ENCODE peak calls at places on chromosomes 5 and 9, in five cellular contexts. One of them, this sample, is unnamed.

GRCh38 chr9:967851-968641 is 8.4 kb upstream of the DMRT3 start:
- DNase-seq in heart left ventricle: no peak
- DNase-seq in upper lobe of right lung: no peak
- DNase-seq in coronary artery: no peak
- DNase-seq in mucosa of descending colon: no peak
- DNase-seq in this sample: no peak

GRCh38 chr9:131727184-131727785 is 12.6 kb downstream of the RAPGEF1 start:
- DNase-seq in heart left ventricle: no peak
- DNase-seq in upper lobe of right lung: no peak
- DNase-seq in coronary artery: no peak
- DNase-seq in mucosa of descending colon: no peak
- DNase-seq in this sample: no peak

GRCh38 chr5:41787257-41787656 is 83.0 kb downstream of the OXCT1 start:
- DNase-seq in heart left ventricle: no peak
- DNase-seq in upper lobe of right lung: no peak
- DNase-seq in coronary artery: no peak
- DNase-seq in mucosa of descending colon: no peak
- DNase-seq in this sample: no peak

GRCh38 chr5:172149073-172149472 is 39.0 kb downstream of the STK10 start:
- DNase-seq in heart left ventricle: no peak
- DNase-seq in upper lobe of right lung: no peak
- DNase-seq in coronary artery: no peak
- DNase-seq in mucosa of descending colon: no peak
- DNase-seq in this sample: no peak

GRCh38 chr9:112034216-112034611 is 137.6 kb downstream of the UGCG start:
- DNase-seq in heart left ventricle: no peak
- DNase-seq in upper lobe of right lung: no peak
- DNase-seq in coronary artery: no peak
- DNase-seq in mucosa of descending colon: no peak
- DNase-seq in this sample: no peak

GRCh38 chr9:112348257-112348992 is 15.0 kb upstream of the PTBP3 start:
- DNase-seq in heart left ventricle: peak
- DNase-seq in upper lobe of right lung: peak
- DNase-seq in coronary artery: peak
- DNase-seq in mucosa of descending colon: peak
- DNase-seq in this sample: no peak

GRCh38 chr5:148107608-148108007 is 43.8 kb downstream of the SPINK5 start:
- DNase-seq in heart left ventricle: no peak
- DNase-seq in upper lobe of right lung: no peak
- DNase-seq in coronary artery: no peak
- DNase-seq in mucosa of descending colon: no peak
- DNase-seq in this sample: no peak

GRCh38 chr5:179716286-179716685 is 16.3 kb upstream of the MAML1 start:
- DNase-seq in heart left ventricle: no peak
- DNase-seq in upper lobe of right lung: no peak
- DNase-seq in coronary artery: no peak
- DNase-seq in mucosa of descending colon: no peak
- DNase-seq in this sample: no peak

GRCh38 chr5:115599924-115600323 is 2.4 kb downstream of the TICAM2 start:
- DNase-seq in heart left ventricle: no peak
- DNase-seq in upper lobe of right lung: no peak
- DNase-seq in coronary artery: no peak
- DNase-seq in mucosa of descending colon: no peak
- DNase-seq in this sample: no peak

GRCh38 chr5:73540192-73540591 is 25.2 kb downstream of the ANKRA2 start:
- DNase-seq in heart left ventricle: no peak
- DNase-seq in upper lobe of right lung: no peak
- DNase-seq in coronary artery: no peak
- DNase-seq in mucosa of descending colon: no peak
- DNase-seq in this sample: no peak

GRCh38 chr5:93164690-93165089 is 416.3 kb downstream of the NR2F1-AS1 start:
- DNase-seq in heart left ventricle: no peak
- DNase-seq in upper lobe of right lung: no peak
- DNase-seq in coronary artery: no peak
- DNase-seq in mucosa of descending colon: no peak
- DNase-seq in this sample: peak

GRCh38 chr5:91383027-91383955 is at the start of gene ARRDC3:
- DNase-seq in heart left ventricle: peak
- DNase-seq in upper lobe of right lung: peak
- DNase-seq in coronary artery: peak
- DNase-seq in mucosa of descending colon: peak
- DNase-seq in this sample: peak

GRCh38 chr5:160479926-160480325 is 58.3 kb downstream of the PTTG1 start:
- DNase-seq in heart left ventricle: no peak
- DNase-seq in upper lobe of right lung: no peak
- DNase-seq in coronary artery: no peak
- DNase-seq in mucosa of descending colon: no peak
- DNase-seq in this sample: peak

GRCh38 chr9:132087438-132088030 is 7.9 kb upstream of the MED27 start:
- DNase-seq in heart left ventricle: no peak
- DNase-seq in upper lobe of right lung: no peak
- DNase-seq in coronary artery: no peak
- DNase-seq in mucosa of descending colon: no peak
- DNase-seq in this sample: no peak

GRCh38 chr5:136639616-136640015 is 274.3 kb upstream of the TRPC7 start:
- DNase-seq in heart left ventricle: no peak
- DNase-seq in upper lobe of right lung: no peak
- DNase-seq in coronary artery: no peak
- DNase-seq in mucosa of descending colon: no peak
- DNase-seq in this sample: no peak

GRCh38 chr9:76451234-76451633 is 7.7 kb upstream of the GCNT1 start:
- DNase-seq in heart left ventricle: peak
- DNase-seq in upper lobe of right lung: no peak
- DNase-seq in coronary artery: no peak
- DNase-seq in mucosa of descending colon: no peak
- DNase-seq in this sample: no peak

GRCh38 chr5:133246053-133246370 is 194.2 kb downstream of the HSPA4 start:
- DNase-seq in heart left ventricle: no peak
- DNase-seq in upper lobe of right lung: no peak
- DNase-seq in coronary artery: no peak
- DNase-seq in mucosa of descending colon: no peak
- DNase-seq in this sample: no peak

DNA sequence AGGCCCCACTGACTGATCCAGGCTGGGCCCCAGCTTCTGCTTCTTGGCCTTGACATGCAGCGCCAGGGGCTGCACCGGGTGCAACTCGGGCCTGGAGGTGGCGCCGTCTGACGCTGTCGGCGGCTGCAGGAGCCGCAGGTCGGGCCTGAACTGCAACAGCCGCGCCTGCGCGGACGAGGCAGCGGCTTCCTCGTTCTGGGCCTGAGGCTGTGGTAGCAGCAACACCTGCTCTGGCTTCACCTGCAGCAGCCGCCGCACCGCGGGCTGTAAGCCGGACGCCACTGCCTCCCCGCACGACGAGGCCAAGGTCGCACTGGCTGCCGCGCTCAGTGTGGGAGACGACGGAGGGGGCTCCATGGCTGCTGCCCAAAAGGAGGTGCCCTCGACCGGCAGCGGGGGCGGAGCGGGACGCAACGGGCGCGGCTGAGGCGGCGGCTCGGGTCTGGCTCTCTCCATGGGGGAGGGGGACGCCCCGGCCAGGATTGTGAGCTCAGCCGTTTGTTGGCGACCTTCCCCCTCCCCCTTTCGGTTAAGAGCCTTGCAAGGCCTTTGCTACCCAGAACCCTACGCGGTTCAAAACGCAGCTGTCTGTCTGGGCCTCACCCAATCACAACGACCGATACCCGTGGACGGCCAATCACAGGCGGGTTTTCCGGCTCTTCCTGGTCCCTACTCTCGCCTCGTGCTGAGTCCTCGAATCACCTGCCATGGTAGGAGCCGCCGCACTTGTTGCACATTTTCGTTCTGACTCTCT is 438 bp downstream of the SOX30 start:
- DNase-seq in heart left ventricle: peak
- DNase-seq in upper lobe of right lung: peak
- DNase-seq in coronary artery: no peak
- DNase-seq in mucosa of descending colon: peak
- DNase-seq in this sample: no peak
- TF ChIP-seq CTCF in heart left ventricle: peak
- TF ChIP-seq CTCF in upper lobe of right lung: peak
- TF ChIP-seq CTCF in coronary artery: no peak
- TF ChIP-seq CTCF in mucosa of descending colon: peak
- TF ChIP-seq CTCF in this sample: peak

GRCh38 chr9:99104459-99105151 is at the start of gene TGFBR1:
- DNase-seq in heart left ventricle: peak
- DNase-seq in upper lobe of right lung: peak
- DNase-seq in coronary artery: peak
- DNase-seq in mucosa of descending colon: peak
- DNase-seq in this sample: peak
- TF ChIP-seq CTCF in heart left ventricle: no peak
- TF ChIP-seq CTCF in upper lobe of right lung: no peak
- TF ChIP-seq CTCF in coronary artery: no peak
- TF ChIP-seq CTCF in mucosa of descending colon: no peak
- TF ChIP-seq CTCF in this sample: no peak

GRCh38 chr5:163695817-163696216 is 190.4 kb downstream of the MAT2B start:
- DNase-seq in heart left ventricle: no peak
- DNase-seq in upper lobe of right lung: no peak
- DNase-seq in coronary artery: no peak
- DNase-seq in mucosa of descending colon: no peak
- DNase-seq in this sample: no peak

GRCh38 chr5:163696270-163696887 is 191.0 kb downstream of the MAT2B start:
- DNase-seq in heart left ventricle: no peak
- DNase-seq in upper lobe of right lung: no peak
- DNase-seq in coronary artery: no peak
- DNase-seq in mucosa of descending colon: no peak
- DNase-seq in this sample: peak
- TF ChIP-seq CTCF in heart left ventricle: peak
- TF ChIP-seq CTCF in upper lobe of right lung: peak
- TF ChIP-seq CTCF in coronary artery: no peak
- TF ChIP-seq CTCF in mucosa of descending colon: peak
- TF ChIP-seq CTCF in this sample: peak

DNA sequence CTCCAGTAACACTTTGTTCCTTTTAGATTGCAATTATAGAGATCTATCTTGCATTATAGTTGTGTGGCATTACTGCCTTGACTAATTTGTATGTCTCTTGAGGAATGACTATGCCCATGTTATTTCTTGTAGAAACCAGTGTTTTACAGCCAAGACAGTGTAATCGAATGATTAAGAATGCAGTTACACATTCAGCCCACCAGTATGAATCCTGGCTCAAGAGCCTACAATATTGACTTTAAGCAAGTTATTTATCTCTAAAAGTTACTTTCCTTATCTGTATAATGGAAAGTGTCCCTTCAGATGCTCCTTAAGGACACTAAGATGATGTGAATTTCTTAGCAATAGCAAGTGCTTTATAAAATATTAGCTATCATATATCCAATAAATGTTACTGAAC is 9.7 kb upstream of the SNX24 start:
- DNase-seq in heart left ventricle: no peak
- DNase-seq in upper lobe of right lung: no peak
- DNase-seq in coronary artery: no peak
- DNase-seq in mucosa of descending colon: no peak
- DNase-seq in this sample: no peak
- TF ChIP-seq CTCF in heart left ventricle: no peak
- TF ChIP-seq CTCF in upper lobe of right lung: no peak
- TF ChIP-seq CTCF in coronary artery: no peak
- TF ChIP-seq CTCF in mucosa of descending colon: no peak
- TF ChIP-seq CTCF in this sample: no peak

GRCh38 chr5:107364443-107365096 is 306.2 kb downstream of the EFNA5 start:
- DNase-seq in heart left ventricle: no peak
- DNase-seq in upper lobe of right lung: no peak
- DNase-seq in coronary artery: no peak
- DNase-seq in mucosa of descending colon: no peak
- DNase-seq in this sample: no peak

GRCh38 chr5:107359033-107359915 is 311.5 kb downstream of the EFNA5 start:
- DNase-seq in heart left ventricle: no peak
- DNase-seq in upper lobe of right lung: no peak
- DNase-seq in coronary artery: no peak
- DNase-seq in mucosa of descending colon: no peak
- DNase-seq in this sample: peak

GRCh38 chr5:107365355-107366109 is 305.2 kb downstream of the EFNA5 start:
- DNase-seq in heart left ventricle: no peak
- DNase-seq in upper lobe of right lung: no peak
- DNase-seq in coronary artery: no peak
- DNase-seq in mucosa of descending colon: no peak
- DNase-seq in this sample: no peak

GRCh38 chr5:107361945-107362344 is 308.8 kb downstream of the EFNA5 start:
- DNase-seq in heart left ventricle: no peak
- DNase-seq in upper lobe of right lung: no peak
- DNase-seq in coronary artery: no peak
- DNase-seq in mucosa of descending colon: no peak
- DNase-seq in this sample: peak

GRCh38 chr5:107359916-107360234 is 310.9 kb downstream of the EFNA5 start:
- DNase-seq in heart left ventricle: no peak
- DNase-seq in upper lobe of right lung: no peak
- DNase-seq in coronary artery: no peak
- DNase-seq in mucosa of descending colon: no peak
- DNase-seq in this sample: no peak
- TF ChIP-seq CTCF in heart left ventricle: no peak
- TF ChIP-seq CTCF in upper lobe of right lung: no peak
- TF ChIP-seq CTCF in coronary artery: no peak
- TF ChIP-seq CTCF in mucosa of descending colon: no peak
- TF ChIP-seq CTCF in this sample: no peak

GRCh38 chr5:96112123-96112670 is 150.5 kb upstream of the ELL2 start:
- DNase-seq in heart left ventricle: no peak
- DNase-seq in upper lobe of right lung: no peak
- DNase-seq in coronary artery: no peak
- DNase-seq in mucosa of descending colon: no peak
- DNase-seq in this sample: no peak
- TF ChIP-seq CTCF in heart left ventricle: no peak
- TF ChIP-seq CTCF in upper lobe of right lung: no peak
- TF ChIP-seq CTCF in coronary artery: no peak
- TF ChIP-seq CTCF in mucosa of descending colon: no peak
- TF ChIP-seq CTCF in this sample: no peak

DNA sequence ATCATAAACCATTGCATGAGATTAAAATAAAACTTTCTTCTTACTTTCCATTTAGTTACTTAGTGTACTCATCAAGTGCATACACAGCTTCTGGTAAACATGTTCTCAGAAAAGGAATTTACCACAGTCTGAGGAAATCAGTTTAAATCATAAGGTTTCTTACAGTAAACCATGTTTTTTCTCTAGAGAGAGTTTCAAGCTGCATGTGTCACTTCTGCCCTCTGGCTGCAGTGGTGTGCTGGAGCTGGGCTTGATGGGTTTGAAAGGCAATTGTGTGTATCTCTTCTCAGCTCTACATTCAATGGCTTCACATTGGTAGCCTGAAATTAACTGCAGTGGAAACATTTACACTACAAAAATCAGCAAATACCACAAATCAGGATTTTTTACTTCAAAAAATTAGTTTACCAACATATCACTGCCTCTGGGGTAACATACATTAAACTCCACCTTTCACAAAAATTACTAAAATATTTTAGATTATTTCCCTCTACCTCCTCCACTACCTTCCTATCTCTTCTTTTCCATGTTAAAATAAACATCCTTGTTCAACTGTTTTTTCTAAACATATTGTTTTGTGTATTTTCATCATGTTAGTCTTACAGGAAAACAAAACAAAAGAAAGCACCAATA is 414.3 kb downstream of the ANXA1 start:
- DNase-seq in heart left ventricle: no peak
- DNase-seq in upper lobe of right lung: no peak
- DNase-seq in coronary artery: no peak
- DNase-seq in mucosa of descending colon: no peak
- DNase-seq in this sample: no peak
- TF ChIP-seq CTCF in heart left ventricle: peak
- TF ChIP-seq CTCF in upper lobe of right lung: peak
- TF ChIP-seq CTCF in coronary artery: no peak
- TF ChIP-seq CTCF in mucosa of descending colon: no peak
- TF ChIP-seq CTCF in this sample: peak

GRCh38 chr5:81022688-81023084 is 62.5 kb downstream of the RASGRF2 start:
- DNase-seq in heart left ventricle: no peak
- DNase-seq in upper lobe of right lung: no peak
- DNase-seq in coronary artery: no peak
- DNase-seq in mucosa of descending colon: no peak
- DNase-seq in this sample: no peak
- TF ChIP-seq CTCF in heart left ventricle: no peak
- TF ChIP-seq CTCF in upper lobe of right lung: no peak
- TF ChIP-seq CTCF in coronary artery: no peak
- TF ChIP-seq CTCF in mucosa of descending colon: no peak
- TF ChIP-seq CTCF in this sample: no peak